ENCODE peak calls at places on chromosomes 7 and 10, in eight cellular contexts. A, I, P, F, Q, C, X and N are unnamed samples.

GRCh38 chr10:132595021-132595420 is 57.4 kb downstream of the INPP5A start:
- DNase-seq in A (no peak), I (no peak), P (no peak), F (no peak), Q (no peak), C (no peak), X (no peak), N (no peak)

GRCh38 chr10:22133640-22134624 is 83.9 kb downstream of the EBLN1 start:
- DNase-seq in A (peak; percentile 15), I (no peak), P (no peak), F (no peak), Q (peak; percentile 19), C (no peak), X (no peak), N (no peak)

GRCh38 chr7:137462074-137462715 is 118.7 kb upstream of the PTN start:
- DNase-seq in A (peak; percentile 52), I (no peak), P (no peak), F (peak; percentile 43), Q (no peak), C (no peak), X (peak; percentile 18), N (no peak)

GRCh38 chr7:14761506-14762296 is 140.8 kb downstream of the DGKB start:
- DNase-seq in A (peak; percentile 86), I (no peak), P (peak; percentile 35), F (peak; percentile 82), Q (peak; percentile 67), C (peak; percentile 10), X (peak; percentile 31), N (peak; percentile 52)

GRCh38 chr10:35822316-35822715 is 180.2 kb upstream of the FZD8 start:
- DNase-seq in A (peak; percentile 76), I (peak; percentile 85), P (peak; percentile 41), F (peak; percentile 82), Q (peak; percentile 62), C (peak; percentile 48), X (peak; percentile 10), N (peak; percentile 29)

GRCh38 chr10:43843331-43844101 is 194.8 kb upstream of the ZNF32 start:
- DNase-seq in A (peak; percentile 88), I (no peak), P (no peak), F (peak; percentile 98), Q (no peak), C (no peak), X (no peak), N (no peak)

GRCh38 chr10:95756061-95756751 is at the start of gene ENTPD1:
- DNase-seq in A (peak; percentile 51), I (no peak), P (peak; percentile 59), F (no peak), Q (peak; percentile 9), C (no peak), X (peak; percentile 15), N (no peak)

GRCh38 chr10:62831346-62831745 is 15.2 kb upstream of the EGR2 start:
- DNase-seq in A (peak; percentile 82), I (no peak), P (no peak), F (peak; percentile 80), Q (no peak), C (no peak), X (no peak), N (peak; percentile 47)

GRCh38 chr10:49164587-49165188 is 23.5 kb downstream of the TMEM273 start:
- DNase-seq in A (peak; percentile 46), I (no peak), P (no peak), F (peak; percentile 41), Q (peak; percentile 75), C (no peak), X (peak; percentile 48), N (no peak)

DNA sequence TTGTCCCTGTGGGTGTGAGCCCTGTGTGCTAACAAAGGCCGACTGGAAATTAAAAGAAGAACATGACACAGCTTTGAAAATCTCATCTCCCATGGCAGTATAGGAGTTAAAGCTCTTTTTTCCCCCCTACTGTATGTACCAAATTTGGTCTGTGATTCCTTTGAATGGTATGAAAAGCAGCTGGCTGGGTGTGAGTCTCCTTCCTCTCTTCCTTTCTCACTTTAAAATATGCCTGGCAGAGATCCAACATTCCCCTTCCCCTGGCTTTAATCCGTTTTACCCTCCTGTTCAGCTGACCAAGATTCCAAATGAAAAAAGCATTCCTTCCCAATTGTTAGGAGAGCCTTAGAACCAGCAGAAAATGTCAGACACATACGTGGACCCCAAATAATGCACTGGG is 225.0 kb upstream of the CELF2 start:
- DNase-seq in A (peak; percentile 95), I (no peak), P (no peak), F (peak; percentile 94), Q (peak; percentile 84), C (peak; percentile 55), X (no peak), N (peak; percentile 60)
- H3K4me3 ChIP-seq in A (no peak overlapping the region), I (peak overlapping the region; percentile 42), P (no peak overlapping the region), F (no peak overlapping the region), Q (no peak overlapping the region), C (no peak overlapping the region), X (no peak overlapping the region), N (no peak overlapping the region)

GRCh38 chr10:45003432-45004000 is 2.8 kb downstream of the ZNF22 start:
- DNase-seq in A (no peak), I (no peak), P (no peak), F (no peak), Q (no peak), C (no peak), X (no peak), N (no peak)

GRCh38 chr10:45000138-45000763 is 472 bp upstream of the ZNF22 start:
- DNase-seq in A (peak; percentile 98), I (no peak), P (peak; percentile 52), F (peak; percentile 86), Q (no peak), C (no peak), X (peak; percentile 55), N (no peak)

GRCh38 chr10:44998146-44998631 is 2.5 kb upstream of the ZNF22 start:
- DNase-seq in A (peak; percentile 83), I (no peak), P (no peak), F (no peak), Q (no peak), C (no peak), X (no peak), N (peak; percentile 69)

GRCh38 chr10:45001382-45002148 is 842 bp downstream of the ZNF22 start:
- DNase-seq in A (peak; percentile 83), I (peak; percentile 83), P (peak; percentile 66), F (peak; percentile 70), Q (peak; percentile 62), C (peak; percentile 69), X (peak; percentile 60), N (no peak)

DNA sequence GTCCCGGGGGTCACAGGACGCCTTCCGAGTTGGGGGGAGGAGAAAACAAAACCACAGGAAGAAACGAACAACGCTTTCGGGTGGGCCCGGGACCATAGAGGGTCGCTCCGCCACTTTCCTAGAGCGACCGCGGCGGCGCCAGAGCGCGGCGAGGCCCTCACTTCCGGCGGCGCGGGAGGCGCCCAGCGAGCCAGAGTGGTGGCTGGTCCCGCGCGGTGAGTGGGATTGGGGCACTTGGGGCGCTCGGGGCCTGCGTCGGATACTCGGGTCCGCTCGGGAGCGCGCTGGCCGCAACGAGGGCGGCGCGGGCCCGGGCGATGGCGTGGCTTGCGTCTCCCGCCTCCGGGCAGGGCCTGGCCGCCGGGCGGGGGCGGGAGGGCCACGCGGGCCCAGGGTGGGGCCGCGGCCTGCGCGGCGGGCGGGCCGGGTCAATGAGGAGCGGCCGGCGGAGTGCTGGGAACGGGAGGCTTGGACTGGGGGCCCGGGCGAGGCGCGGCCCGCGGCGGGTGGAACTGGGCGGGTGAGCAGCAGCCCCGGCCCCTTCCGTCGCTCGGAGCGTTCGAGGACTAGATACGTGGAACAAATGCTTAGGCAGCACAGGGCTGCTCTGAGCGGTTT is at the start of gene ZNF22:
- DNase-seq in A (peak; percentile 70), I (peak; percentile 88), P (peak; percentile 74), F (peak; percentile 69), Q (peak; percentile 80), C (no peak), X (peak; percentile 54), N (no peak)
- TF ChIP-seq CTCF in A (no peak), I (peak; percentile 22), P (peak; percentile 26), F (peak; percentile 10), Q (peak; percentile 11), C (no peak), X (no peak), N (no peak)

DNA sequence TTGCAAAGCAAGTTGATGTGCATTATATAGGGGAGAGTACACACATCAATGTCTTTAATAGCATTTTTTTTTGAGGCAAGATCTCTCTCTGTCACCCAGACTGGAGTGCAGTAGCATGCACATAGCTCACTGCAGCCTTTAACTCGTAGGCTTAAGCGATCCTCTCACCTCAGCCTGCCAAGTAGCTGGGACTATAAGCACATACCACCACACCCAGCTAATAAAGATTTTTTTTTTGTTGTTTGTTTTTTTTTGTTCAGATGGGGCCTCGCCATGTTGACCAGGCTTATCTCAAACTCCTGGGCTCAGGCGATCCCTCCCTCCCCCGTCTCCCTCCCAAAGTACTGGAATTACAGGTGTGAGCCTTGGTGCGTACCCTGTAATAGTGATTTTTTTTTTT is 1.5 kb downstream of the UMAD1 start:
- DNase-seq in A (no peak), I (no peak), P (peak; percentile 69), F (no peak), Q (no peak), C (no peak), X (no peak), N (no peak)
- H3K4me3 ChIP-seq in A (no peak overlapping the region), I (peak overlapping the region; percentile 76), P (no peak overlapping the region), F (no peak overlapping the region), Q (no peak overlapping the region), C (peak overlapping the region; percentile 86), X (no peak overlapping the region), N (no peak overlapping the region)

DNA sequence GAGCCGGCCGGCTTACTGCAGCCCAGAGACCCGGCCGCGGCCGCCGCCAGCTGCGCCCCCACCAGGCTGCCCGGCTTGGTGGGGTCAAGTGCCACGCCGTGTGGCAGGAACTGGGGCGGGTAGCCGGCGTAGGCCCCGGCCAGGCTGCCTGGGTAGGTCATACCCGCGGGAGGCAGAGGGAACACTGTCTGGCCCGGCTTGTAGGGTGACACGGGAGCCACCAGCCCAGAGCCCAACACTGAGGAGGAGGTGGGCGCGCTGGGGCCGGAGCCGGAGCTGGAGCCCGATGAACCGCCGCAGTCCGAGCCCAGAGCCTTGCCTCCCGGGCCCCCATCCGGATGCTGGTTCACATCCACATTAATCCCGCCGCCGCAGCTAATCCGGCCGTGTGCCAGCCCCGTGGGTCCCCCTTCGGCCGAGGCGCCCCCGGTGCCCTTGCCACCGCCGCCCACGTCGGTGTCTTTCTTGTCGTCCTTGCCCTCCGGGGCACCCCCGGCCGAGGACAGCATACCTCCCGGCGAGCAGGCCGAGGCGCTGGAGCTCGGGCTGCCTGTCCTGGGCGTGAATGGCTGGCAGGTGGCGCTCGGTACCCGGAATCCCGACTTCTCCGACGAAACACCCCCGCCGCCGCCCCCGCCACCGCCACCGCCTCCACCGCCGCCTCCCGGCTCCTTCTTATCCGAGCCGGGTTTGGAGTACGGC is 2.0 kb downstream of the ZNF503 start:
- DNase-seq in A (peak; percentile 86), I (peak; percentile 92), P (peak; percentile 87), F (peak; percentile 80), Q (peak; percentile 81), C (no peak), X (peak; percentile 82), N (peak; percentile 23)
- TF ChIP-seq CTCF in A (peak; percentile 52), I (peak; percentile 60), P (peak; percentile 71), F (peak; percentile 49), Q (peak; percentile 51), C (peak; percentile 47), X (peak; percentile 52), N (peak; percentile 57)